ENCODE peak calls at places on chromosomes 12 and 14, in seven cellular contexts. One of them, this sample, is unnamed.

GRCh38 chr12:4217091-4217490 is 56.5 kb upstream of the CCND2 start:
- DNase-seq in tibial nerve: no peak
- DNase-seq in A549: no peak
- DNase-seq in ovary: no peak
- DNase-seq in H1: no peak
- DNase-seq in transverse colon: no peak
- DNase-seq in K562: no peak
- DNase-seq in this sample: peak

GRCh38 chr12:116142936-116143882 is 134.3 kb downstream of the MED13L start:
- DNase-seq in tibial nerve: no peak
- DNase-seq in A549: peak
- DNase-seq in ovary: no peak
- DNase-seq in H1: no peak
- DNase-seq in transverse colon: no peak
- DNase-seq in K562: no peak
- DNase-seq in this sample: no peak

GRCh38 chr12:4766445-4766844 is 46.2 kb downstream of the GALNT8 start:
- DNase-seq in tibial nerve: no peak
- DNase-seq in A549: no peak
- DNase-seq in ovary: no peak
- DNase-seq in H1: no peak
- DNase-seq in transverse colon: no peak
- DNase-seq in K562: no peak
- DNase-seq in this sample: no peak

GRCh38 chr12:14514946-14515345 is 52.7 kb downstream of the PLBD1 start:
- DNase-seq in tibial nerve: no peak
- DNase-seq in A549: no peak
- DNase-seq in ovary: no peak
- DNase-seq in H1: no peak
- DNase-seq in transverse colon: no peak
- DNase-seq in K562: no peak
- DNase-seq in this sample: no peak

GRCh38 chr14:55389330-55389729 is 22.3 kb downstream of the ATG14 start:
- DNase-seq in tibial nerve: no peak
- DNase-seq in A549: no peak
- DNase-seq in ovary: no peak
- DNase-seq in H1: no peak
- DNase-seq in transverse colon: no peak
- DNase-seq in K562: no peak
- DNase-seq in this sample: no peak

GRCh38 chr12:126384029-126384564 is 1318.9 kb downstream of the AACS start:
- DNase-seq in tibial nerve: no peak
- DNase-seq in A549: no peak
- DNase-seq in ovary: no peak
- DNase-seq in H1: no peak
- DNase-seq in transverse colon: no peak
- DNase-seq in K562: no peak
- DNase-seq in this sample: no peak

GRCh38 chr12:56334490-56334793 is 642 bp upstream of the PAN2 start:
- DNase-seq in tibial nerve: no peak
- DNase-seq in A549: no peak
- DNase-seq in ovary: no peak
- DNase-seq in H1: no peak
- DNase-seq in transverse colon: no peak
- DNase-seq in K562: no peak
- DNase-seq in this sample: no peak

GRCh38 chr14:104130974-104131651 is 7.3 kb upstream of the KIF26A start:
- DNase-seq in tibial nerve: no peak
- DNase-seq in A549: peak
- DNase-seq in ovary: no peak
- DNase-seq in H1: no peak
- DNase-seq in transverse colon: peak
- DNase-seq in K562: no peak
- DNase-seq in this sample: no peak

GRCh38 chr12:2891240-2892053 is 756 bp downstream of the TULP3 start:
- DNase-seq in tibial nerve: no peak
- DNase-seq in A549: peak
- DNase-seq in ovary: peak
- DNase-seq in H1: no peak
- DNase-seq in transverse colon: peak
- DNase-seq in K562: no peak
- DNase-seq in this sample: no peak

GRCh38 chr12:47750229-47750798 is 8.4 kb downstream of the RAPGEF3 start:
- DNase-seq in tibial nerve: no peak
- DNase-seq in A549: no peak
- DNase-seq in ovary: no peak
- DNase-seq in H1: no peak
- DNase-seq in transverse colon: no peak
- DNase-seq in K562: no peak
- DNase-seq in this sample: no peak

GRCh38 chr12:106682594-106683234 is 91.8 kb upstream of the RIC8B start:
- DNase-seq in tibial nerve: no peak
- DNase-seq in A549: peak
- DNase-seq in ovary: no peak
- DNase-seq in H1: no peak
- DNase-seq in transverse colon: no peak
- DNase-seq in K562: no peak
- DNase-seq in this sample: peak

GRCh38 chr14:85252011-85252410 is 277.9 kb upstream of the FLRT2 start:
- DNase-seq in tibial nerve: no peak
- DNase-seq in A549: peak
- DNase-seq in ovary: no peak
- DNase-seq in H1: no peak
- DNase-seq in transverse colon: no peak
- DNase-seq in K562: no peak
- DNase-seq in this sample: no peak

GRCh38 chr14:31110872-31111271 is 84.7 kb upstream of the STRN3 start:
- DNase-seq in tibial nerve: no peak
- DNase-seq in A549: no peak
- DNase-seq in ovary: no peak
- DNase-seq in H1: no peak
- DNase-seq in transverse colon: no peak
- DNase-seq in K562: no peak
- DNase-seq in this sample: no peak

GRCh38 chr12:132621657-132622435 is 3.3 kb downstream of the P2RX2 start:
- DNase-seq in tibial nerve: no peak
- DNase-seq in A549: no peak
- DNase-seq in ovary: no peak
- DNase-seq in H1: no peak
- DNase-seq in transverse colon: no peak
- DNase-seq in K562: no peak
- DNase-seq in this sample: no peak

GRCh38 chr14:99117671-99118045 is 154.3 kb downstream of the BCL11B start:
- DNase-seq in tibial nerve: no peak
- DNase-seq in A549: no peak
- DNase-seq in ovary: no peak
- DNase-seq in H1: no peak
- DNase-seq in transverse colon: no peak
- DNase-seq in K562: no peak
- DNase-seq in this sample: peak

GRCh38 chr12:106345739-106346138 is 11.8 kb upstream of the POLR3B start:
- DNase-seq in tibial nerve: no peak
- DNase-seq in A549: peak
- DNase-seq in ovary: no peak
- DNase-seq in H1: no peak
- DNase-seq in transverse colon: no peak
- DNase-seq in K562: no peak
- DNase-seq in this sample: no peak

GRCh38 chr14:58149196-58149595 is 2.8 kb downstream of the ARMH4 start:
- DNase-seq in tibial nerve: no peak
- DNase-seq in A549: no peak
- DNase-seq in ovary: no peak
- DNase-seq in H1: no peak
- DNase-seq in transverse colon: no peak
- DNase-seq in K562: no peak
- DNase-seq in this sample: no peak

GRCh38 chr14:61575751-61576150 is 119.6 kb upstream of the HIF1A start:
- DNase-seq in tibial nerve: no peak
- DNase-seq in A549: no peak
- DNase-seq in ovary: no peak
- DNase-seq in H1: no peak
- DNase-seq in transverse colon: no peak
- DNase-seq in K562: no peak
- DNase-seq in this sample: peak

GRCh38 chr14:61574514-61574807 is 120.9 kb upstream of the HIF1A start:
- DNase-seq in tibial nerve: no peak
- DNase-seq in A549: no peak
- DNase-seq in ovary: no peak
- DNase-seq in H1: no peak
- DNase-seq in transverse colon: no peak
- DNase-seq in K562: no peak
- DNase-seq in this sample: no peak

GRCh38 chr14:61578745-61579144 is 116.6 kb upstream of the HIF1A start:
- DNase-seq in tibial nerve: no peak
- DNase-seq in A549: no peak
- DNase-seq in ovary: no peak
- DNase-seq in H1: no peak
- DNase-seq in transverse colon: no peak
- DNase-seq in K562: no peak
- DNase-seq in this sample: no peak

GRCh38 chr14:61575126-61575525 is 120.2 kb upstream of the HIF1A start:
- DNase-seq in tibial nerve: no peak
- DNase-seq in A549: no peak
- DNase-seq in ovary: no peak
- DNase-seq in H1: no peak
- DNase-seq in transverse colon: no peak
- DNase-seq in K562: no peak
- DNase-seq in this sample: peak

GRCh38 chr14:61577506-61577931 is 117.8 kb upstream of the HIF1A start:
- DNase-seq in tibial nerve: no peak
- DNase-seq in A549: no peak
- DNase-seq in ovary: no peak
- DNase-seq in H1: no peak
- DNase-seq in transverse colon: no peak
- DNase-seq in K562: no peak
- DNase-seq in this sample: no peak
- TF ChIP-seq EP300 in tibial nerve: no peak
- TF ChIP-seq EP300 in A549: no peak
- TF ChIP-seq EP300 in ovary: no peak
- TF ChIP-seq EP300 in H1: no peak
- TF ChIP-seq EP300 in transverse colon: no peak
- TF ChIP-seq EP300 in K562: no peak
- TF ChIP-seq EP300 in this sample: no peak

GRCh38 chr14:39766397-39767000 is 334.3 kb upstream of the FBXO33 start:
- DNase-seq in tibial nerve: no peak
- DNase-seq in A549: no peak
- DNase-seq in ovary: no peak
- DNase-seq in H1: no peak
- DNase-seq in transverse colon: no peak
- DNase-seq in K562: no peak
- DNase-seq in this sample: no peak

GRCh38 chr14:39765676-39766075 is 333.4 kb upstream of the FBXO33 start:
- DNase-seq in tibial nerve: no peak
- DNase-seq in A549: no peak
- DNase-seq in ovary: no peak
- DNase-seq in H1: no peak
- DNase-seq in transverse colon: no peak
- DNase-seq in K562: no peak
- DNase-seq in this sample: no peak

GRCh38 chr14:39773387-39773786 is 341.2 kb upstream of the FBXO33 start:
- DNase-seq in tibial nerve: no peak
- DNase-seq in A549: no peak
- DNase-seq in ovary: no peak
- DNase-seq in H1: no peak
- DNase-seq in transverse colon: no peak
- DNase-seq in K562: no peak
- DNase-seq in this sample: no peak

GRCh38 chr14:39763402-39763890 is 331.2 kb upstream of the FBXO33 start:
- DNase-seq in tibial nerve: no peak
- DNase-seq in A549: no peak
- DNase-seq in ovary: no peak
- DNase-seq in H1: no peak
- DNase-seq in transverse colon: no peak
- DNase-seq in K562: no peak
- DNase-seq in this sample: no peak

DNA sequence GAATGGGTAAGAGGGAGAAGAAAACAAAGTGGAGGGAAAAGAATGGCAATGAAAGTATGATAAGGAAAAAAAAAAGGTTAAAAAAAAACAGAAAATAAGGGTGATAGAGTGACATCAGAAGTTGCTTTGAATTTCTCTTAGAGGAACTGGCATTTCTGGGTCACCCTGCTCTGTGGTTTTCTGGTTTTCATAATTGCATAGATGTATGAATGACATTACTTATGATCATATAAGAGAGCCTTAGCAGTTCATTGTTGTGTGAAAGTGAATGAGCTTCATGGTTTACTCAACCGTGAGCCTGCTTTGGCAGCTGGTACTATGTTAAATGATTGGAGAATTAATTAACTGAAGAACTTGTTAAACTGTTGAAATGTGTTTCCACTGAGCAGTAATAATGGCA is 336.3 kb upstream of the FBXO33 start:
- DNase-seq in tibial nerve: no peak
- DNase-seq in A549: no peak
- DNase-seq in ovary: no peak
- DNase-seq in H1: no peak
- DNase-seq in transverse colon: no peak
- DNase-seq in K562: no peak
- DNase-seq in this sample: no peak
- TF ChIP-seq EP300 in tibial nerve: no peak
- TF ChIP-seq EP300 in A549: no peak
- TF ChIP-seq EP300 in ovary: no peak
- TF ChIP-seq EP300 in H1: no peak
- TF ChIP-seq EP300 in transverse colon: no peak
- TF ChIP-seq EP300 in K562: no peak
- TF ChIP-seq EP300 in this sample: no peak

DNA sequence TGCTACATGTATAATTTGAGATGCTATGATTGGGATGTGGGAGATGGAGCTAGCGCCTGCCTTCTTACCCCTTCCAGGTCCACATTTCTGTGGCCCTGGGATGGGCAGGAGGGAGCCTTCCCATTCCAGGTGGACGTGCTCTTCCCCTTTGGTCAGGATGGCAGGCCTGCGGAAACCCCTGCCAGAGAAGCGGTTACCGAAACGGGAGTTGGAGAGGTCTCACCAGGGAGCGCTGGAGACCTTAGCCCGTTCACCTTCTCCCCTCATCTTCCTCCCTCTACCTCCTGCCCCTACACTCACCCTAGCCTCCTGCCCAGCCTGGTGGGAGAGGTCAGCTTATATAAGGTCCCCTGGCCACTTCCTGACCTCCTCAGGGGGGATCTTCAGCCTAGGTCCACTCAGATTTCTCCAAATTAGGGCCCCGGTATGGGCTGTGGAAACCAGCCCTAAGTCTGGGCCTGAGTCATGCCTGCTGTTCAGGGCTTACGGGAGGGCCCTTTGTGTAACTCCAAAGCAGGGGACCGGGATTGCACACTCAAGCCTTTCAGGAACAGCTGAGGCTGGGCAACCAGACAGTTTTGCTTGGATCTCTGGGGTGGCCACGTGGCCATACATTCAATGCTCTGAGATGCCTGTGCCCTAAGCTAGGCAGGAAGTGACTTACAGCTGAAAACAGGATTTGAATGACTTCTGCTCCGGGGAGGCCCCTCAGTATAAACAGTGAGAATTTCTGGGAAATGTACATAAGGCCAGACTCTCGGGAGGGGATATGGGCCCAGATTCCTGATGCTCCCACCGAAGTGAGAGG is 10.2 kb upstream of the MEG3 start:
- DNase-seq in tibial nerve: no peak
- DNase-seq in A549: no peak
- DNase-seq in ovary: no peak
- DNase-seq in H1: no peak
- DNase-seq in transverse colon: no peak
- DNase-seq in K562: no peak
- DNase-seq in this sample: no peak
- TF ChIP-seq EP300 in tibial nerve: no peak
- TF ChIP-seq EP300 in A549: no peak
- TF ChIP-seq EP300 in ovary: no peak
- TF ChIP-seq EP300 in H1: no peak
- TF ChIP-seq EP300 in transverse colon: no peak
- TF ChIP-seq EP300 in K562: no peak
- TF ChIP-seq EP300 in this sample: no peak

GRCh38 chr14:23437142-23438129 is 2.0 kb upstream of the MYH7 start:
- DNase-seq in tibial nerve: no peak
- DNase-seq in A549: no peak
- DNase-seq in ovary: no peak
- DNase-seq in H1: no peak
- DNase-seq in transverse colon: no peak
- DNase-seq in K562: no peak
- DNase-seq in this sample: no peak
- TF ChIP-seq EP300 in tibial nerve: no peak
- TF ChIP-seq EP300 in A549: no peak
- TF ChIP-seq EP300 in ovary: no peak
- TF ChIP-seq EP300 in H1: no peak
- TF ChIP-seq EP300 in transverse colon: no peak
- TF ChIP-seq EP300 in K562: no peak
- TF ChIP-seq EP300 in this sample: no peak